ENCODE peak calls at places on chromosomes 3 and 15, in nine cellular contexts. O is MCF 10A, K is mesothelial cell of epicardium, B is A172, D is neural crest cell, R is lung, X is ACHN, P is cerebellum, S is islet precursor cell. N is an unnamed sample.

GRCh38 chr3:9298236-9298635 is 48.8 kb upstream of the SRGAP3 start:
- DNase-seq in B (no peak), D (no peak), S (no peak), O (no peak), X (no peak), R (no peak), P (no peak), K (no peak), N (peak)

GRCh38 chr15:69578792-69579587 is 126.4 kb downstream of the RPLP1 start:
- DNase-seq in K (no peak), S (peak), O (peak), R (peak), P (peak), D (no peak), X (peak), B (peak), N (no peak)

GRCh38 chr3:42247576-42248027 is 18.4 kb downstream of the CCK start:
- DNase-seq in D (peak), O (peak), K (no peak), B (peak), R (peak), S (peak), P (peak), X (peak), N (no peak)

GRCh38 chr15:78944669-78945407 is at the start of gene CTSH:
- DNase-seq in B (peak), S (peak), R (peak), D (peak), K (peak), O (peak), X (peak), P (peak), N (peak)

GRCh38 chr15:41512078-41512394 is 1.6 kb downstream of the LTK start:
- DNase-seq in D (no peak), O (no peak), B (no peak), S (no peak), X (no peak), P (no peak), K (no peak), R (no peak), N (peak)

GRCh38 chr15:28191832-28192231 is 92.7 kb upstream of the OCA2 start:
- DNase-seq in X (peak), P (peak), K (no peak), R (peak), D (peak), B (peak), S (peak), O (no peak), N (peak)

GRCh38 chr15:63348392-63348791 is 33.3 kb downstream of the CA12 start:
- DNase-seq in X (peak), O (peak), D (no peak), B (peak), P (peak), K (no peak), R (peak), S (no peak), N (peak)

GRCh38 chr3:180870008-180870733 is 42.3 kb upstream of the FXR1 start:
- DNase-seq in P (no peak), D (no peak), O (no peak), B (no peak), R (no peak), S (peak), K (no peak), X (no peak), N (peak)

GRCh38 chr3:195194559-195195161 is 76.3 kb downstream of the XXYLT1 start:
- DNase-seq in X (no peak), P (no peak), S (no peak), K (no peak), B (no peak), O (no peak), R (no peak), D (no peak), N (no peak)